ENCODE peak calls at places on chromosomes 2 and 18, in seven cellular contexts. G is keratinocyte, T is spleen, W is caudate nucleus, R is tibial artery, Z is right atrium auricular region, S is left ventricle myocardium inferior. N is an unnamed sample.

GRCh38 chr2:98280376-98281102 is 65.7 kb upstream of the CNGA3 start:
- DNase-seq in G (no peak), T (no peak), W (no peak), R (no peak), Z (no peak), S (no peak), N (peak; percentile 53)

GRCh38 chr2:120257522-120257921 is 4.9 kb downstream of the RALB start:
- DNase-seq in G (no peak), T (no peak), W (no peak), R (no peak), Z (no peak), S (no peak), N (no peak)

GRCh38 chr2:54635554-54636152 is 87.8 kb upstream of the EML6 start:
- DNase-seq in G (no peak), T (no peak), W (no peak), R (no peak), Z (no peak), S (no peak), N (no peak)

GRCh38 chr18:12394428-12394827 is 13.3 kb upstream of the PRELID3A start:
- DNase-seq in G (no peak), T (peak; percentile 66), W (no peak), R (no peak), Z (no peak), S (no peak), N (no peak)

GRCh38 chr18:43303376-43303775 is 26.1 kb upstream of the SYT4 start:
- DNase-seq in G (no peak), T (no peak), W (no peak), R (no peak), Z (no peak), S (no peak), N (peak; percentile 34)

GRCh38 chr2:240322231-240322955 is 113.1 kb upstream of the GPC1 start:
- DNase-seq in G (no peak), T (no peak), W (no peak), R (peak; percentile 62), Z (no peak), S (no peak), N (no peak)

GRCh38 chr18:46250084-46250811 is 146.1 kb downstream of the HAUS1 start:
- DNase-seq in G (peak; percentile 54), T (no peak), W (no peak), R (no peak), Z (no peak), S (no peak), N (peak; percentile 96)

GRCh38 chr18:37270046-37270665 is 295.4 kb downstream of the CELF4 start:
- DNase-seq in G (no peak), T (no peak), W (no peak), R (no peak), Z (no peak), S (peak; percentile 35), N (no peak)

GRCh38 chr2:62941413-62941812 is 109.2 kb upstream of the OTX1 start:
- DNase-seq in G (no peak), T (no peak), W (no peak), R (no peak), Z (no peak), S (no peak), N (no peak)

GRCh38 chr2:46122318-46122970 is 174.8 kb upstream of the EPAS1 start:
- DNase-seq in G (no peak), T (no peak), W (no peak), R (no peak), Z (no peak), S (no peak), N (no peak)

GRCh38 chr2:178193823-178194599 is at the start of gene OSBPL6:
- DNase-seq in G (no peak), T (peak; percentile 85), W (peak; percentile 68), R (peak; percentile 91), Z (peak; percentile 75), S (peak; percentile 87), N (peak; percentile 31)

DNA sequence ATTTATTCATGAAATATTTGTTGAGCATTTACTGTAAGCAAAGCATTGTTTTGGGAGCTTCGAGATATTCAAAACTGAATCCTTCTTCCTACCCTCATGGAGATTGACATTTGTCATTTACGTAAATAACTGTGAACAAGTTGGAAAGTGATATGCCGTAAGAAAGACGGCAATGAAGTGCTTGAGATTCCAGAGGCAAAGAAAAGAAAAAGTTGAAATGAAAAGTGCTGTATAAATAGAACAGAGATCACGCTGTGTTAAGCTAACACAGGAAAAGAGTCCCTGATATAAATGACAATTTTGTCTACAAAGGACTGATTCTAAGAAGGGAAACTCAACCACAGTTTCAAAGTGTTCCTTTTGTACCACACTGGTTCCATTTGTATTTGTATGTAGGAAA is 1.8 kb downstream of the CHRNA1 start:
- DNase-seq in G (no peak), T (no peak), W (no peak), R (no peak), Z (no peak), S (no peak), N (no peak)
- H3K27ac ChIP-seq in G (no peak overlapping the region), T (no peak overlapping the region), W (no peak overlapping the region), R (no peak overlapping the region), Z (no peak overlapping the region), S (no peak overlapping the region), N (no peak overlapping the region)

GRCh38 chr2:230775737-230776136 is 63.1 kb downstream of the CAB39 start:
- DNase-seq in G (no peak), T (no peak), W (no peak), R (no peak), Z (no peak), S (no peak), N (no peak)

GRCh38 chr2:230777681-230778080 is 65.0 kb downstream of the CAB39 start:
- DNase-seq in G (no peak), T (no peak), W (no peak), R (no peak), Z (no peak), S (no peak), N (peak; percentile 58)

GRCh38 chr2:230779141-230779523 is 66.5 kb downstream of the CAB39 start:
- DNase-seq in G (no peak), T (no peak), W (no peak), R (no peak), Z (no peak), S (no peak), N (no peak)

GRCh38 chr2:230779607-230780006 is 67.0 kb downstream of the CAB39 start:
- DNase-seq in G (no peak), T (no peak), W (no peak), R (no peak), Z (no peak), S (no peak), N (no peak)

DNA sequence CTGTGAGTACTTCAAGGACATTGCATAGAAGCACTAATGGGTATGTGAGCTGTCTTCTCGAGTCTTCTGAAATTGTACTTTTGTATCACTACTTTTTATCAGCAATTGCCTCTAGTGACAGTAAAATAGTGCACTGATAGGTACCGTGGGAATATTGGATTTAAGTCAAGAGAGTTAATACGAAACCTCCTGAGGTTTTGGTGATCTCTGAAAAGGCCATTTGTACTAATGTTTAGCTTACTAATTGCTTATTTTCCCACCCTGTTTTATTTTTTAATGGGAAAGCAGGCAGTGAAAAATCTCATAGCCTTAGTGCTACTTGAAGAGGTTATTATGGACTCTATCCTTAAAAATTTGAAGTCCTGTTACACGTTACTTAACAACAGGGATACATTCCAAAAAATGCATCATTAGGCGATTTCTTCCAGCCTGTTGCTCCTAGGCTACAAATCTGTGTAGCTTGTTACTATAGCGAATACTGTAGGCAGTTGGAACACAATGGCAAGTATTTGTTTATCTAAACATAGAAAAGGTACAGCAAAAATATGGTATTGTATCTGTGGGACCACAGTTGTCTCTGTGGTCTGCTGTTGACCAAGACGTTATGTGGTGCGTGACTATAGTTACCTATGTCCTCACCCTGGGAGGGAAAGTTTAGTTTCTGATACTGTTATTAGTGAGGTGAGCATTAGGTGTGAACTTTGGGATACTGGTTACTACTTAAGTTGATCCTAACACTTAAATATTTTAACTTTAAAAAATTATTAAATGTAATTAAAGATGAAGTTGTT is 65.9 kb downstream of the CAB39 start:
- DNase-seq in G (no peak), T (no peak), W (no peak), R (no peak), Z (no peak), S (no peak), N (no peak)
- H3K27ac ChIP-seq in G (peak overlapping the region; percentile 98), T (no peak overlapping the region), W (peak overlapping the region; percentile 0), R (no peak overlapping the region), Z (peak overlapping the region; percentile 61), S (peak overlapping the region; percentile 58), N (peak overlapping the region; percentile 95)

GRCh38 chr18:63322246-63322645 is 2.7 kb upstream of the BCL2 start:
- DNase-seq in G (no peak), T (no peak), W (no peak), R (no peak), Z (no peak), S (no peak), N (no peak)
- H3K27ac ChIP-seq in G (no peak overlapping the region), T (peak overlapping the region; percentile 39), W (peak overlapping the region; percentile 42), R (peak overlapping the region; percentile 53), Z (peak overlapping the region; percentile 34), S (peak overlapping the region; percentile 49), N (no peak overlapping the region)

GRCh38 chr2:219207884-219208740 is 1.5 kb downstream of the ZFAND2B start:
- DNase-seq in G (no peak), T (peak; percentile 71), W (no peak), R (no peak), Z (no peak), S (no peak), N (no peak)
- H3K27ac ChIP-seq in G (no peak overlapping the region), T (peak overlapping the region; percentile 94), W (peak overlapping the region; percentile 99), R (peak overlapping the region; percentile 93), Z (peak overlapping the region; percentile 98), S (peak overlapping the region; percentile 97), N (peak overlapping the region; percentile 79)

GRCh38 chr2:215717627-215718412 is 282.0 kb upstream of the FN1 start:
- DNase-seq in G (no peak), T (no peak), W (no peak), R (no peak), Z (no peak), S (no peak), N (no peak)
- H3K27ac ChIP-seq in G (no peak overlapping the region), T (no peak overlapping the region), W (no peak overlapping the region), R (peak overlapping the region; percentile 72), Z (peak overlapping the region; percentile 64), S (peak overlapping the region; percentile 71), N (no peak overlapping the region)

DNA sequence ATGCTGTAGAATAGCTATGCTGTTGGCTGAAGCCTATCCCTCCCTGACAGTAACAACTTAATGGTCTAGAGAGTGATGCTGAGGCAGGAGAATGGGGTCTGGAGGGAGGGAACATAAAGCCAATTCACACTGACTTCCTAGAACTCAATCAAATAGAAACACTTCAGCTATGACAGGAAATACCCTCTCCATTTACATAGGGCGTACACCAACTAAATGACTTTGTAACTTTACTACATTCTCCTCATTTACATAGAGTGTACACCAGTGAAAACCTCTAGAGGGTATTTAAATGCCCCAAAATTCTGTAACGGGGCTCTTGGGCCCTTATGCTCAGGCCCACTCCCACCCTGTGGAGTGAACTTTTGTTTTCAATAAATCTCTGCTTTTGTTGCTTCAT is 41.5 kb downstream of the YPEL5 start:
- DNase-seq in G (no peak), T (no peak), W (no peak), R (no peak), Z (no peak), S (no peak), N (no peak)
- H3K27ac ChIP-seq in G (no peak overlapping the region), T (no peak overlapping the region), W (no peak overlapping the region), R (no peak overlapping the region), Z (no peak overlapping the region), S (no peak overlapping the region), N (no peak overlapping the region)

N was measured in epithelial cell of prostate.